ENCODE peak calls at places on chromosomes 5 and 9, in eight cellular contexts. D is tibial artery, W is body of pancreas, Y is left lung, P is testis, U is A549, C is heart left ventricle, B is ovary. Q is an unnamed sample.
A peak's percentile ranks its signal among the peaks of the same experiment; 100 is the strongest.

GRCh38 chr5:96324708-96325107 is 108.3 kb downstream of the PCSK1 start:
- DNase-seq in U (peak; percentile 63), W (no peak), C (no peak), B (no peak), D (no peak), P (no peak), Y (no peak), Q (no peak)

GRCh38 chr9:96491079-96491879 is 41.3 kb downstream of the HABP4 start:
- DNase-seq in U (no peak), W (no peak), Y (no peak), D (no peak), C (no peak), B (no peak), P (no peak), Q (no peak)

GRCh38 chr9:110869931-110870330 is 168.3 kb downstream of the LPAR1 start:
- DNase-seq in B (no peak), U (no peak), D (no peak), C (no peak), W (no peak), Y (no peak), P (no peak), Q (no peak)

GRCh38 chr9:87891754-87892153 is 9.1 kb downstream of the SPATA31E1 start:
- DNase-seq in Y (no peak), C (no peak), W (no peak), U (no peak), D (no peak), B (no peak), P (no peak), Q (no peak)

GRCh38 chr5:138032572-138033274 is at the start of gene FAM13B:
- DNase-seq in U (peak; percentile 85), P (peak; percentile 81), C (peak; percentile 85), B (peak; percentile 87), Y (peak; percentile 86), D (peak; percentile 88), W (peak; percentile 80), Q (peak; percentile 89)

GRCh38 chr9:89802809-89803355 is 198.1 kb downstream of the GADD45G start:
- DNase-seq in U (no peak), D (peak; percentile 80), C (peak; percentile 68), W (peak; percentile 26), P (no peak), Y (no peak), B (peak; percentile 61), Q (peak; percentile 64)

GRCh38 chr9:84327184-84327583 is 13.4 kb downstream of the SLC28A3 start:
- DNase-seq in C (no peak), W (no peak), D (no peak), U (no peak), Y (no peak), B (no peak), P (no peak), Q (no peak)

GRCh38 chr5:78483809-78484521 is 123.5 kb downstream of the SCAMP1 start:
- DNase-seq in U (peak; percentile 20), B (no peak), C (no peak), P (no peak), Y (no peak), D (no peak), W (no peak), Q (no peak)

GRCh38 chr5:143374496-143375217 is 28.8 kb downstream of the NR3C1 start:
- DNase-seq in U (no peak), Y (no peak), B (no peak), D (no peak), P (no peak), W (no peak), C (no peak), Q (no peak)

GRCh38 chr9:85527331-85528015 is 214.3 kb downstream of the AGTPBP1 start:
- DNase-seq in W (no peak), Y (no peak), D (no peak), P (no peak), C (peak; percentile 27), U (no peak), B (no peak), Q (no peak)

GRCh38 chr9:9901624-9902023 is 711.2 kb downstream of the PTPRD start:
- DNase-seq in U (no peak), B (no peak), D (no peak), Y (no peak), C (no peak), P (no peak), W (no peak), Q (no peak)

DNA sequence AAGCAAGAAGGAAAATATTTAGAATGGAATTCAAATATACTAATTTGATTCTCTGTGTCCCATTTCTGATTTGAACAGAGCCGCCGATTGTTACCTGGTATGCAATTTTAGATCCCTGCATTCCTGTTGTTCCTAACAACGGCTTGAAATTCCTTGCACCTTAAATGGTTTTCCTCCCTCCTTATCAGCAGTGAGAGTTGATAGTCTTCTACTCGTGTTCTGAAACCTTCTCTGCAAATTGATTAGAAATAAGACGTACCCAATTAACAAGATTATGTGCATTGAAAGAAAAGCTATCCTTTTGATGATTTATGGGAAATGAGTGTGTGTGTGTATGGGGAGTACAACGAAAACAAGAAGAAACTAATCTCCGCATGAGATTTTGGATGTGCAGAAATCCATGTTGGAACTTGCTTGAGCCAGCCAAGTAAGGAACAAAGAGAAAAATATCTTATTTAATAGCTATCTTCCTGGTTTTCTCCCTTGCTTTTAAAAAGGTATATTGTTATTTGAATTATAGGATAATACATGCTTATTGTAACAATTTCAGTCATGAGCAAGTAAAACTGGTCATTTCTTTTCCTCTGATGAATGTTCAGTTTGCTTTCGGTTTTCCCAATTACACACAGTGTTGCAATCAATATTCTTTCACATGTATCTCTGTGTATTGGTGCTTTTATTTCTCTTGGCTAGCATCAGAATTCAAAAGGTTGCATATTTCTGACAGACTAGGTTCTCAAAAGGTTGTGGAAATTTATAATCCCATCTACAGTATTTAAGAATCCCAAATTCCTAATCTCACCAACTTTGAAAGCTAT is 211.1 kb upstream of the ACTBL2 start:
- DNase-seq in C (no peak), W (no peak), B (no peak), P (no peak), Y (no peak), D (no peak), U (no peak), Q (no peak)
- H3K4me1 ChIP-seq in C (peaks cover 54% of the 10 kb centered on the region), W (peaks cover 16% of the 10 kb centered on the region), B (peaks cover 21% of the 10 kb centered on the region), P (peaks cover 7% of the 10 kb centered on the region), Y (peaks cover 7% of the 10 kb centered on the region), D (peaks cover 21% of the 10 kb centered on the region), U (peaks cover 45% of the 10 kb centered on the region), Q (peaks cover 38% of the 10 kb centered on the region)

GRCh38 chr9:123041498-123041897 is 8.0 kb downstream of the GPR21 start:
- DNase-seq in B (no peak), W (no peak), D (no peak), Y (no peak), U (no peak), P (no peak), C (no peak), Q (no peak)

GRCh38 chr9:123044556-123044955 is 11.1 kb downstream of the GPR21 start:
- DNase-seq in D (no peak), P (no peak), Y (no peak), W (no peak), B (no peak), C (no peak), U (peak; percentile 4), Q (no peak)

GRCh38 chr9:123039617-123040219 is 6.3 kb downstream of the GPR21 start:
- DNase-seq in C (no peak), D (no peak), Y (no peak), U (no peak), W (no peak), P (no peak), B (no peak), Q (no peak)

GRCh38 chr9:123046796-123047195 is 13.3 kb downstream of the GPR21 start:
- DNase-seq in W (no peak), Y (no peak), P (no peak), U (no peak), B (no peak), D (no peak), C (no peak), Q (no peak)

DNA sequence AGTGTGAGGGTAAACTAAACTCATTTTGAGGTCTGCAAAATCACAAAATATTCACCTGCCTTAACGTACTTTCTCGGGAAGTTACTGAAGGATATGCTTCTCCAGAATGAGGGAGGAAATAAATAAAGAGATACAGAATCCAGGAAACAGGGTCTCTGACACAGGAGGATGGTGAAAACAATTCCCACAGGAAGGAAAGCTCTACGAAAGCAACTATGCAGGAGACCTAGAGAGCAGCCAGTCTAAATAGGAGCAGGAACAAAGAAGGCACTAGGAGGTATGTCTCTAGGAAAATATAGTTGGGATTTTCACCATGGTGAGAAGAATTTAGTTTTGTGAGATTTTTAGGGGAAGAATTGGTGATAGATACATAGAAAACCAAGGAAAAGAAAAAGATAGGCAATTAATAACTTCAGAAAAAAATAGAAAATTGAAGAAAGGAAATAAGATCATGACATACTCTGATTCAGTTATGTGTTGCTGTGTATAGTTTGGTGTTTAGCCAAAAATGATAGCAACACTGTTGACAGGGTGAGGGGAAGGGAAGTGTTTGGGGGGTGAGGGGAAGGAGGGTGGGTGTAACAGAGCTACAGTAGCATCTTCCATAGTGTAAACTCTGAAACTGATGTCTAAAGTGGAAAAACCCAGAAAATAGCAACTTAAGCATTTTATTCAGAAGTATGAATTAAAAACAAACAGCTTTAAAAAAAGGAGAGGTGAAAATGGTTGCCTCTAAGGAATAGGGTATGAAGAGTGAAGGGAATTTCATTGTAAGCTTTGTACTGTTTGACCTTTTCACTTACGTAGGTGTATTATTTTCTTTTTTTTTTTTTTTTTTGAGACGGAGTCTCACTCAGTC is 9.8 kb downstream of the GPR21 start:
- DNase-seq in C (no peak), U (no peak), B (no peak), P (no peak), D (no peak), Y (no peak), W (no peak), Q (no peak)
- TF ChIP-seq CTCF in C (no peak), U (no peak), B (no peak), P (no peak), D (no peak), Y (no peak), W (no peak), Q (no peak)

GRCh38 chr9:127847155-127847463 is 7.3 kb downstream of the ENG start:
- DNase-seq in Y (no peak), C (no peak), B (no peak), U (no peak), P (no peak), W (no peak), D (no peak), Q (no peak)
- H3K4me1 ChIP-seq in Y (peaks cover 70% of the 10 kb centered on the region), C (peaks cover 79% of the 10 kb centered on the region), B (peaks cover 40% of the 10 kb centered on the region), U (no peaks in the 10 kb centered on the region), P (peaks cover 6% of the 10 kb centered on the region), W (peaks cover 12% of the 10 kb centered on the region), D (peaks cover 38% of the 10 kb centered on the region), Q (peaks cover 8% of the 10 kb centered on the region)

GRCh38 chr5:80937591-80937990 is 22.6 kb upstream of the RASGRF2 start:
- DNase-seq in D (no peak), Y (no peak), P (no peak), C (no peak), U (peak; percentile 17), W (no peak), B (no peak), Q (no peak)

GRCh38 chr5:80933061-80933460 is 27.1 kb upstream of the RASGRF2 start:
- DNase-seq in Y (no peak), D (no peak), B (no peak), W (no peak), U (no peak), P (no peak), C (no peak), Q (no peak)

GRCh38 chr5:80934751-80935150 is 25.4 kb upstream of the RASGRF2 start:
- DNase-seq in U (no peak), D (no peak), C (no peak), Y (no peak), W (no peak), B (no peak), P (no peak), Q (no peak)

GRCh38 chr5:80931423-80931822 is 28.7 kb upstream of the RASGRF2 start:
- DNase-seq in D (no peak), U (no peak), B (no peak), P (no peak), Y (no peak), C (no peak), W (no peak), Q (peak; percentile 48)

GRCh38 chr5:80935811-80936385 is 24.3 kb upstream of the RASGRF2 start:
- DNase-seq in D (no peak), Y (no peak), C (no peak), B (no peak), U (no peak), W (no peak), P (no peak), Q (no peak)
- TF ChIP-seq CTCF in D (no peak), Y (no peak), C (peak; percentile 10), B (no peak), U (no peak), W (no peak), P (no peak), Q (peak; percentile 30)